ENCODE peak calls at places on chromosomes 16 and 17, in nine cellular contexts. One of them, this sample, is unnamed.

GRCh38 chr17:73667184-73667959 is 23.1 kb upstream of the SDK2 start:
- DNase-seq in activated naive CD4-positive, alpha-beta T cell treated with Interleukin-2 at 50 U/mL for 16 hours: no peak
- DNase-seq in kidney tubule cell: peak
- DNase-seq in OCI-M1: no peak
- DNase-seq in pulmonary artery endothelial cell: no peak
- DNase-seq in substantia nigra: no peak
- DNase-seq in stimulated activated CD8-positive, alpha-beta memory T cell treated with anti-CD3 and anti-CD28 coated beads, Interleukin-15, amount 100 ng/mL, for 24 hours: no peak
- DNase-seq in SHP77 treated with DMSO at 0.1 percent for 48 hours: no peak
- DNase-seq in tibial artery: no peak
- DNase-seq in this sample: no peak

GRCh38 chr16:35797811-35798210 is 2338.4 kb downstream of the TP53TG3F start:
- DNase-seq in OCI-M1: no peak
- DNase-seq in substantia nigra: no peak
- DNase-seq in pulmonary artery endothelial cell: no peak
- DNase-seq in SHP77 treated with DMSO at 0.1 percent for 48 hours: no peak
- DNase-seq in kidney tubule cell: peak
- DNase-seq in tibial artery: no peak
- DNase-seq in stimulated activated CD8-positive, alpha-beta memory T cell treated with anti-CD3 and anti-CD28 coated beads, Interleukin-15, amount 100 ng/mL, for 24 hours: no peak
- DNase-seq in activated naive CD4-positive, alpha-beta T cell treated with Interleukin-2 at 50 U/mL for 16 hours: no peak
- DNase-seq in this sample: no peak

GRCh38 chr16:78184554-78185183 is 85.2 kb downstream of the WWOX start:
- DNase-seq in SHP77 treated with DMSO at 0.1 percent for 48 hours: peak
- DNase-seq in tibial artery: no peak
- DNase-seq in OCI-M1: no peak
- DNase-seq in activated naive CD4-positive, alpha-beta T cell treated with Interleukin-2 at 50 U/mL for 16 hours: no peak
- DNase-seq in kidney tubule cell: no peak
- DNase-seq in pulmonary artery endothelial cell: no peak
- DNase-seq in substantia nigra: no peak
- DNase-seq in stimulated activated CD8-positive, alpha-beta memory T cell treated with anti-CD3 and anti-CD28 coated beads, Interleukin-15, amount 100 ng/mL, for 24 hours: no peak
- DNase-seq in this sample: peak

GRCh38 chr17:57033296-57033695 is 51.8 kb upstream of the AKAP1 start:
- DNase-seq in stimulated activated CD8-positive, alpha-beta memory T cell treated with anti-CD3 and anti-CD28 coated beads, Interleukin-15, amount 100 ng/mL, for 24 hours: no peak
- DNase-seq in SHP77 treated with DMSO at 0.1 percent for 48 hours: no peak
- DNase-seq in kidney tubule cell: no peak
- DNase-seq in substantia nigra: no peak
- DNase-seq in activated naive CD4-positive, alpha-beta T cell treated with Interleukin-2 at 50 U/mL for 16 hours: no peak
- DNase-seq in tibial artery: peak
- DNase-seq in pulmonary artery endothelial cell: no peak
- DNase-seq in OCI-M1: no peak
- DNase-seq in this sample: no peak

GRCh38 chr16:83653785-83654184 is 154.0 kb upstream of the HSBP1 start:
- DNase-seq in kidney tubule cell: no peak
- DNase-seq in pulmonary artery endothelial cell: no peak
- DNase-seq in tibial artery: no peak
- DNase-seq in SHP77 treated with DMSO at 0.1 percent for 48 hours: no peak
- DNase-seq in stimulated activated CD8-positive, alpha-beta memory T cell treated with anti-CD3 and anti-CD28 coated beads, Interleukin-15, amount 100 ng/mL, for 24 hours: no peak
- DNase-seq in OCI-M1: no peak
- DNase-seq in substantia nigra: no peak
- DNase-seq in activated naive CD4-positive, alpha-beta T cell treated with Interleukin-2 at 50 U/mL for 16 hours: no peak
- DNase-seq in this sample: peak

GRCh38 chr16:56424404-56424765 is 960 bp downstream of the AMFR start:
- DNase-seq in pulmonary artery endothelial cell: no peak
- DNase-seq in substantia nigra: no peak
- DNase-seq in SHP77 treated with DMSO at 0.1 percent for 48 hours: no peak
- DNase-seq in stimulated activated CD8-positive, alpha-beta memory T cell treated with anti-CD3 and anti-CD28 coated beads, Interleukin-15, amount 100 ng/mL, for 24 hours: no peak
- DNase-seq in OCI-M1: no peak
- DNase-seq in kidney tubule cell: no peak
- DNase-seq in tibial artery: no peak
- DNase-seq in activated naive CD4-positive, alpha-beta T cell treated with Interleukin-2 at 50 U/mL for 16 hours: no peak
- DNase-seq in this sample: peak

GRCh38 chr17:58338454-58338841 is 9.9 kb upstream of the TSPOAP1 start:
- DNase-seq in SHP77 treated with DMSO at 0.1 percent for 48 hours: no peak
- DNase-seq in stimulated activated CD8-positive, alpha-beta memory T cell treated with anti-CD3 and anti-CD28 coated beads, Interleukin-15, amount 100 ng/mL, for 24 hours: no peak
- DNase-seq in substantia nigra: no peak
- DNase-seq in kidney tubule cell: no peak
- DNase-seq in tibial artery: no peak
- DNase-seq in pulmonary artery endothelial cell: no peak
- DNase-seq in OCI-M1: peak
- DNase-seq in activated naive CD4-positive, alpha-beta T cell treated with Interleukin-2 at 50 U/mL for 16 hours: no peak
- DNase-seq in this sample: no peak

GRCh38 chr17:76672270-76672851 is 28.8 kb upstream of the ST6GALNAC1 start:
- DNase-seq in tibial artery: no peak
- DNase-seq in substantia nigra: no peak
- DNase-seq in OCI-M1: peak
- DNase-seq in stimulated activated CD8-positive, alpha-beta memory T cell treated with anti-CD3 and anti-CD28 coated beads, Interleukin-15, amount 100 ng/mL, for 24 hours: no peak
- DNase-seq in pulmonary artery endothelial cell: no peak
- DNase-seq in activated naive CD4-positive, alpha-beta T cell treated with Interleukin-2 at 50 U/mL for 16 hours: no peak
- DNase-seq in kidney tubule cell: no peak
- DNase-seq in SHP77 treated with DMSO at 0.1 percent for 48 hours: peak
- DNase-seq in this sample: no peak

GRCh38 chr17:3719265-3719664 is 4.4 kb upstream of the HASPIN start:
- DNase-seq in pulmonary artery endothelial cell: no peak
- DNase-seq in activated naive CD4-positive, alpha-beta T cell treated with Interleukin-2 at 50 U/mL for 16 hours: no peak
- DNase-seq in SHP77 treated with DMSO at 0.1 percent for 48 hours: no peak
- DNase-seq in tibial artery: no peak
- DNase-seq in substantia nigra: no peak
- DNase-seq in stimulated activated CD8-positive, alpha-beta memory T cell treated with anti-CD3 and anti-CD28 coated beads, Interleukin-15, amount 100 ng/mL, for 24 hours: no peak
- DNase-seq in kidney tubule cell: no peak
- DNase-seq in OCI-M1: no peak
- DNase-seq in this sample: no peak

GRCh38 chr17:2867441-2868424 is 71.5 kb downstream of the RAP1GAP2 start:
- DNase-seq in OCI-M1: no peak
- DNase-seq in tibial artery: no peak
- DNase-seq in substantia nigra: no peak
- DNase-seq in activated naive CD4-positive, alpha-beta T cell treated with Interleukin-2 at 50 U/mL for 16 hours: no peak
- DNase-seq in stimulated activated CD8-positive, alpha-beta memory T cell treated with anti-CD3 and anti-CD28 coated beads, Interleukin-15, amount 100 ng/mL, for 24 hours: no peak
- DNase-seq in kidney tubule cell: peak
- DNase-seq in SHP77 treated with DMSO at 0.1 percent for 48 hours: no peak
- DNase-seq in pulmonary artery endothelial cell: no peak
- DNase-seq in this sample: peak

GRCh38 chr17:19497616-19498015 is 36.0 kb upstream of the SLC47A1 start:
- DNase-seq in tibial artery: no peak
- DNase-seq in stimulated activated CD8-positive, alpha-beta memory T cell treated with anti-CD3 and anti-CD28 coated beads, Interleukin-15, amount 100 ng/mL, for 24 hours: no peak
- DNase-seq in OCI-M1: no peak
- DNase-seq in kidney tubule cell: no peak
- DNase-seq in activated naive CD4-positive, alpha-beta T cell treated with Interleukin-2 at 50 U/mL for 16 hours: no peak
- DNase-seq in SHP77 treated with DMSO at 0.1 percent for 48 hours: no peak
- DNase-seq in substantia nigra: no peak
- DNase-seq in pulmonary artery endothelial cell: no peak
- DNase-seq in this sample: no peak

GRCh38 chr17:81701288-81702071 is 1.7 kb upstream of the MRPL12 start:
- DNase-seq in tibial artery: no peak
- DNase-seq in activated naive CD4-positive, alpha-beta T cell treated with Interleukin-2 at 50 U/mL for 16 hours: no peak
- DNase-seq in substantia nigra: no peak
- DNase-seq in OCI-M1: peak
- DNase-seq in kidney tubule cell: peak
- DNase-seq in stimulated activated CD8-positive, alpha-beta memory T cell treated with anti-CD3 and anti-CD28 coated beads, Interleukin-15, amount 100 ng/mL, for 24 hours: no peak
- DNase-seq in SHP77 treated with DMSO at 0.1 percent for 48 hours: no peak
- DNase-seq in pulmonary artery endothelial cell: no peak
- DNase-seq in this sample: no peak

GRCh38 chr16:75012380-75013081 is 13.7 kb downstream of the ZNRF1 start:
- DNase-seq in activated naive CD4-positive, alpha-beta T cell treated with Interleukin-2 at 50 U/mL for 16 hours: peak
- DNase-seq in SHP77 treated with DMSO at 0.1 percent for 48 hours: no peak
- DNase-seq in kidney tubule cell: no peak
- DNase-seq in OCI-M1: no peak
- DNase-seq in substantia nigra: no peak
- DNase-seq in pulmonary artery endothelial cell: peak
- DNase-seq in stimulated activated CD8-positive, alpha-beta memory T cell treated with anti-CD3 and anti-CD28 coated beads, Interleukin-15, amount 100 ng/mL, for 24 hours: no peak
- DNase-seq in tibial artery: no peak
- DNase-seq in this sample: peak

GRCh38 chr16:85202631-85203461 is 90.6 kb upstream of the CIBAR2 start:
- DNase-seq in SHP77 treated with DMSO at 0.1 percent for 48 hours: no peak
- DNase-seq in substantia nigra: peak
- DNase-seq in activated naive CD4-positive, alpha-beta T cell treated with Interleukin-2 at 50 U/mL for 16 hours: no peak
- DNase-seq in stimulated activated CD8-positive, alpha-beta memory T cell treated with anti-CD3 and anti-CD28 coated beads, Interleukin-15, amount 100 ng/mL, for 24 hours: no peak
- DNase-seq in tibial artery: peak
- DNase-seq in kidney tubule cell: no peak
- DNase-seq in OCI-M1: no peak
- DNase-seq in pulmonary artery endothelial cell: no peak
- DNase-seq in this sample: no peak

GRCh38 chr16:51035711-51036110 is 115.4 kb downstream of the SALL1 start:
- DNase-seq in kidney tubule cell: no peak
- DNase-seq in tibial artery: no peak
- DNase-seq in pulmonary artery endothelial cell: no peak
- DNase-seq in OCI-M1: no peak
- DNase-seq in stimulated activated CD8-positive, alpha-beta memory T cell treated with anti-CD3 and anti-CD28 coated beads, Interleukin-15, amount 100 ng/mL, for 24 hours: no peak
- DNase-seq in SHP77 treated with DMSO at 0.1 percent for 48 hours: no peak
- DNase-seq in activated naive CD4-positive, alpha-beta T cell treated with Interleukin-2 at 50 U/mL for 16 hours: no peak
- DNase-seq in substantia nigra: no peak
- DNase-seq in this sample: no peak

This sample was measured in M059J.